ENCODE peak calls at places on chromosome 20, in nine cellular contexts. One of them, this sample, is unnamed.
A peak's percentile ranks its signal among the peaks of the same experiment; 100 is the strongest.

GRCh38 chr20:48875914-48876240 is 45.6 kb upstream of the ARFGEF2 start:
- DNase-seq in hypothalamus: no peak
- DNase-seq in T-helper 1 cell: no peak
- DNase-seq in GDM1: no peak
- DNase-seq in T47D: no peak
- DNase-seq in adrenal gland: peak; percentile 65
- DNase-seq in sciatic nerve: no peak
- DNase-seq in NT2/D1: no peak
- DNase-seq in brain microvascular endothelial cell: peak; percentile 49
- DNase-seq in this sample: no peak

GRCh38 chr20:33730946-33731692 is 677 bp upstream of the ZNF341 start:
- DNase-seq in hypothalamus: peak; percentile 45
- DNase-seq in T-helper 1 cell: no peak
- DNase-seq in GDM1: no peak
- DNase-seq in T47D: no peak
- DNase-seq in adrenal gland: no peak
- DNase-seq in sciatic nerve: no peak
- DNase-seq in NT2/D1: no peak
- DNase-seq in brain microvascular endothelial cell: no peak
- DNase-seq in this sample: no peak

GRCh38 chr20:15643713-15644112 is 929.5 kb downstream of the KIF16B start:
- DNase-seq in hypothalamus: no peak
- DNase-seq in T-helper 1 cell: no peak
- DNase-seq in GDM1: no peak
- DNase-seq in T47D: peak; percentile 17
- DNase-seq in adrenal gland: no peak
- DNase-seq in sciatic nerve: no peak
- DNase-seq in NT2/D1: no peak
- DNase-seq in brain microvascular endothelial cell: no peak
- DNase-seq in this sample: no peak

GRCh38 chr20:4297141-4297826 is 281.9 kb upstream of the RNF24 start:
- DNase-seq in hypothalamus: no peak
- DNase-seq in T-helper 1 cell: no peak
- DNase-seq in GDM1: no peak
- DNase-seq in T47D: no peak
- DNase-seq in adrenal gland: peak; percentile 51
- DNase-seq in sciatic nerve: no peak
- DNase-seq in NT2/D1: no peak
- DNase-seq in brain microvascular endothelial cell: peak; percentile 6
- DNase-seq in this sample: no peak

GRCh38 chr20:63467294-63468083 is 5.0 kb downstream of the KCNQ2 start:
- DNase-seq in hypothalamus: no peak
- DNase-seq in T-helper 1 cell: no peak
- DNase-seq in GDM1: no peak
- DNase-seq in T47D: no peak
- DNase-seq in adrenal gland: no peak
- DNase-seq in sciatic nerve: no peak
- DNase-seq in NT2/D1: no peak
- DNase-seq in brain microvascular endothelial cell: no peak
- DNase-seq in this sample: no peak

GRCh38 chr20:46545077-46545826 is 5.2 kb downstream of the OCSTAMP start:
- DNase-seq in hypothalamus: no peak
- DNase-seq in T-helper 1 cell: no peak
- DNase-seq in GDM1: peak; percentile 47
- DNase-seq in T47D: no peak
- DNase-seq in adrenal gland: no peak
- DNase-seq in sciatic nerve: no peak
- DNase-seq in NT2/D1: no peak
- DNase-seq in brain microvascular endothelial cell: no peak
- DNase-seq in this sample: no peak

GRCh38 chr20:17721802-17722486 is 22.2 kb downstream of the BANF2 start:
- DNase-seq in hypothalamus: no peak
- DNase-seq in T-helper 1 cell: no peak
- DNase-seq in GDM1: no peak
- DNase-seq in T47D: peak; percentile 82
- DNase-seq in adrenal gland: no peak
- DNase-seq in sciatic nerve: no peak
- DNase-seq in NT2/D1: no peak
- DNase-seq in brain microvascular endothelial cell: no peak
- DNase-seq in this sample: no peak

GRCh38 chr20:49641683-49642649 is 71.7 kb downstream of the B4GALT5 start:
- DNase-seq in hypothalamus: no peak
- DNase-seq in T-helper 1 cell: no peak
- DNase-seq in GDM1: no peak
- DNase-seq in T47D: no peak
- DNase-seq in adrenal gland: peak; percentile 57
- DNase-seq in sciatic nerve: no peak
- DNase-seq in NT2/D1: no peak
- DNase-seq in brain microvascular endothelial cell: no peak
- DNase-seq in this sample: peak; percentile 52

GRCh38 chr20:32205502-32206382 is 1.8 kb downstream of the PLAGL2 start:
- DNase-seq in hypothalamus: no peak
- DNase-seq in T-helper 1 cell: no peak
- DNase-seq in GDM1: no peak
- DNase-seq in T47D: no peak
- DNase-seq in adrenal gland: no peak
- DNase-seq in sciatic nerve: no peak
- DNase-seq in NT2/D1: no peak
- DNase-seq in brain microvascular endothelial cell: no peak
- DNase-seq in this sample: no peak

GRCh38 chr20:48651271-48651670 is 176.5 kb downstream of the PREX1 start:
- DNase-seq in hypothalamus: no peak
- DNase-seq in T-helper 1 cell: no peak
- DNase-seq in GDM1: no peak
- DNase-seq in T47D: no peak
- DNase-seq in adrenal gland: no peak
- DNase-seq in sciatic nerve: no peak
- DNase-seq in NT2/D1: no peak
- DNase-seq in brain microvascular endothelial cell: no peak
- DNase-seq in this sample: no peak

GRCh38 chr20:38601216-38602184 is at the start of gene ARHGAP40:
- DNase-seq in hypothalamus: no peak
- DNase-seq in T-helper 1 cell: no peak
- DNase-seq in GDM1: no peak
- DNase-seq in T47D: peak; percentile 88
- DNase-seq in adrenal gland: no peak
- DNase-seq in sciatic nerve: no peak
- DNase-seq in NT2/D1: no peak
- DNase-seq in brain microvascular endothelial cell: no peak
- DNase-seq in this sample: no peak

GRCh38 chr20:8220716-8221115 is 88.7 kb downstream of the PLCB1 start:
- DNase-seq in hypothalamus: no peak
- DNase-seq in T-helper 1 cell: no peak
- DNase-seq in GDM1: no peak
- DNase-seq in T47D: no peak
- DNase-seq in adrenal gland: no peak
- DNase-seq in sciatic nerve: no peak
- DNase-seq in NT2/D1: no peak
- DNase-seq in brain microvascular endothelial cell: no peak
- DNase-seq in this sample: no peak

GRCh38 chr20:62533591-62534495 is 58.0 kb upstream of the GATA5 start:
- DNase-seq in hypothalamus: no peak
- DNase-seq in T-helper 1 cell: no peak
- DNase-seq in GDM1: peak; percentile 55
- DNase-seq in T47D: no peak
- DNase-seq in adrenal gland: no peak
- DNase-seq in sciatic nerve: no peak
- DNase-seq in NT2/D1: no peak
- DNase-seq in brain microvascular endothelial cell: no peak
- DNase-seq in this sample: no peak

GRCh38 chr20:17873410-17874270 is 95.0 kb downstream of the SNX5 start:
- DNase-seq in hypothalamus: no peak
- DNase-seq in T-helper 1 cell: no peak
- DNase-seq in GDM1: no peak
- DNase-seq in T47D: peak; percentile 89
- DNase-seq in adrenal gland: peak; percentile 95
- DNase-seq in sciatic nerve: peak; percentile 94
- DNase-seq in NT2/D1: no peak
- DNase-seq in brain microvascular endothelial cell: peak; percentile 83
- DNase-seq in this sample: no peak

GRCh38 chr20:21643417-21643816 is 62.0 kb upstream of the PAX1 start:
- DNase-seq in hypothalamus: no peak
- DNase-seq in T-helper 1 cell: no peak
- DNase-seq in GDM1: no peak
- DNase-seq in T47D: no peak
- DNase-seq in adrenal gland: no peak
- DNase-seq in sciatic nerve: no peak
- DNase-seq in NT2/D1: no peak
- DNase-seq in brain microvascular endothelial cell: no peak
- DNase-seq in this sample: no peak

GRCh38 chr20:37552415-37552814 is 24.7 kb upstream of the BLCAP start:
- DNase-seq in hypothalamus: no peak
- DNase-seq in T-helper 1 cell: no peak
- DNase-seq in GDM1: no peak
- DNase-seq in T47D: no peak
- DNase-seq in adrenal gland: no peak
- DNase-seq in sciatic nerve: no peak
- DNase-seq in NT2/D1: no peak
- DNase-seq in brain microvascular endothelial cell: peak; percentile 17
- DNase-seq in this sample: peak; percentile 72

GRCh38 chr20:21391495-21392298 is 5.6 kb downstream of the NKX2-4 start:
- DNase-seq in hypothalamus: no peak
- DNase-seq in T-helper 1 cell: no peak
- DNase-seq in GDM1: no peak
- DNase-seq in T47D: no peak
- DNase-seq in adrenal gland: no peak
- DNase-seq in sciatic nerve: no peak
- DNase-seq in NT2/D1: no peak
- DNase-seq in brain microvascular endothelial cell: no peak
- DNase-seq in this sample: no peak

GRCh38 chr20:891121-892080 is 24.7 kb downstream of the ANGPT4 start:
- DNase-seq in hypothalamus: no peak
- DNase-seq in T-helper 1 cell: no peak
- DNase-seq in GDM1: peak; percentile 6
- DNase-seq in T47D: no peak
- DNase-seq in adrenal gland: peak; percentile 66
- DNase-seq in sciatic nerve: peak; percentile 79
- DNase-seq in NT2/D1: no peak
- DNase-seq in brain microvascular endothelial cell: no peak
- DNase-seq in this sample: no peak

GRCh38 chr20:13936781-13937576 is 53.4 kb downstream of the SEL1L2 start:
- DNase-seq in hypothalamus: no peak
- DNase-seq in T-helper 1 cell: no peak
- DNase-seq in GDM1: no peak
- DNase-seq in T47D: no peak
- DNase-seq in adrenal gland: no peak
- DNase-seq in sciatic nerve: no peak
- DNase-seq in NT2/D1: no peak
- DNase-seq in brain microvascular endothelial cell: no peak
- DNase-seq in this sample: no peak

GRCh38 chr20:46559685-46560440 is 9.4 kb upstream of the OCSTAMP start:
- DNase-seq in hypothalamus: no peak
- DNase-seq in T-helper 1 cell: no peak
- DNase-seq in GDM1: no peak
- DNase-seq in T47D: peak; percentile 45
- DNase-seq in adrenal gland: no peak
- DNase-seq in sciatic nerve: no peak
- DNase-seq in NT2/D1: no peak
- DNase-seq in brain microvascular endothelial cell: no peak
- DNase-seq in this sample: no peak

GRCh38 chr20:31845300-31845863 is at the start of gene FOXS1:
- DNase-seq in hypothalamus: no peak
- DNase-seq in T-helper 1 cell: no peak
- DNase-seq in GDM1: no peak
- DNase-seq in T47D: peak; percentile 37
- DNase-seq in adrenal gland: no peak
- DNase-seq in sciatic nerve: peak; percentile 84
- DNase-seq in NT2/D1: no peak
- DNase-seq in brain microvascular endothelial cell: peak; percentile 51
- DNase-seq in this sample: no peak

GRCh38 chr20:45036044-45036755 is 64.7 kb downstream of the KCNS1 start:
- DNase-seq in hypothalamus: no peak
- DNase-seq in T-helper 1 cell: no peak
- DNase-seq in GDM1: no peak
- DNase-seq in T47D: no peak
- DNase-seq in adrenal gland: no peak
- DNase-seq in sciatic nerve: no peak
- DNase-seq in NT2/D1: no peak
- DNase-seq in brain microvascular endothelial cell: peak; percentile 56
- DNase-seq in this sample: no peak

GRCh38 chr20:59788196-59788735 is 145.2 kb downstream of the SYCP2 start:
- DNase-seq in hypothalamus: no peak
- DNase-seq in T-helper 1 cell: no peak
- DNase-seq in GDM1: no peak
- DNase-seq in T47D: no peak
- DNase-seq in adrenal gland: peak; percentile 3
- DNase-seq in sciatic nerve: no peak
- DNase-seq in NT2/D1: no peak
- DNase-seq in brain microvascular endothelial cell: no peak
- DNase-seq in this sample: no peak

GRCh38 chr20:16265334-16265733 is 307.9 kb downstream of the KIF16B start:
- DNase-seq in hypothalamus: no peak
- DNase-seq in T-helper 1 cell: no peak
- DNase-seq in GDM1: no peak
- DNase-seq in T47D: no peak
- DNase-seq in adrenal gland: no peak
- DNase-seq in sciatic nerve: no peak
- DNase-seq in NT2/D1: no peak
- DNase-seq in brain microvascular endothelial cell: no peak
- DNase-seq in this sample: no peak

GRCh38 chr20:32021091-32021490 is 10.9 kb downstream of the CCM2L start:
- DNase-seq in hypothalamus: no peak
- DNase-seq in T-helper 1 cell: no peak
- DNase-seq in GDM1: no peak
- DNase-seq in T47D: no peak
- DNase-seq in adrenal gland: no peak
- DNase-seq in sciatic nerve: no peak
- DNase-seq in NT2/D1: no peak
- DNase-seq in brain microvascular endothelial cell: no peak
- DNase-seq in this sample: no peak

GRCh38 chr20:37828584-37829527 is 74.1 kb upstream of the VSTM2L start:
- DNase-seq in hypothalamus: no peak
- DNase-seq in T-helper 1 cell: no peak
- DNase-seq in GDM1: no peak
- DNase-seq in T47D: no peak
- DNase-seq in adrenal gland: no peak
- DNase-seq in sciatic nerve: no peak
- DNase-seq in NT2/D1: no peak
- DNase-seq in brain microvascular endothelial cell: no peak
- DNase-seq in this sample: no peak

GRCh38 chr20:45419188-45420091 is 3.5 kb downstream of the PIGT start:
- DNase-seq in hypothalamus: no peak
- DNase-seq in T-helper 1 cell: no peak
- DNase-seq in GDM1: no peak
- DNase-seq in T47D: peak; percentile 83
- DNase-seq in adrenal gland: peak; percentile 91
- DNase-seq in sciatic nerve: no peak
- DNase-seq in NT2/D1: no peak
- DNase-seq in brain microvascular endothelial cell: peak; percentile 98
- DNase-seq in this sample: no peak

GRCh38 chr20:43530321-43531090 is 23.0 kb downstream of the L3MBTL1 start:
- DNase-seq in hypothalamus: no peak
- DNase-seq in T-helper 1 cell: no peak
- DNase-seq in GDM1: no peak
- DNase-seq in T47D: no peak
- DNase-seq in adrenal gland: peak; percentile 63
- DNase-seq in sciatic nerve: no peak
- DNase-seq in NT2/D1: no peak
- DNase-seq in brain microvascular endothelial cell: no peak
- DNase-seq in this sample: no peak

GRCh38 chr20:9829835-9830234 is 9.0 kb downstream of the PAK5 start:
- DNase-seq in hypothalamus: no peak
- DNase-seq in T-helper 1 cell: no peak
- DNase-seq in GDM1: no peak
- DNase-seq in T47D: no peak
- DNase-seq in adrenal gland: no peak
- DNase-seq in sciatic nerve: no peak
- DNase-seq in NT2/D1: peak; percentile 57
- DNase-seq in brain microvascular endothelial cell: no peak
- DNase-seq in this sample: no peak

GRCh38 chr20:37365760-37366638 is 20.1 kb downstream of the SRC start:
- DNase-seq in hypothalamus: no peak
- DNase-seq in T-helper 1 cell: no peak
- DNase-seq in GDM1: peak; percentile 38
- DNase-seq in T47D: no peak
- DNase-seq in adrenal gland: no peak
- DNase-seq in sciatic nerve: peak; percentile 6
- DNase-seq in NT2/D1: no peak
- DNase-seq in brain microvascular endothelial cell: no peak
- DNase-seq in this sample: no peak

GRCh38 chr20:32358883-32359632 is 927 bp downstream of the ASXL1 start:
- DNase-seq in hypothalamus: no peak
- DNase-seq in T-helper 1 cell: peak; percentile 68
- DNase-seq in GDM1: peak; percentile 31
- DNase-seq in T47D: peak; percentile 85
- DNase-seq in adrenal gland: peak; percentile 81
- DNase-seq in sciatic nerve: peak; percentile 90
- DNase-seq in NT2/D1: peak; percentile 67
- DNase-seq in brain microvascular endothelial cell: peak; percentile 27
- DNase-seq in this sample: no peak